ENCODE peak calls at places on chromosomes 3 and 15, in four cellular contexts. H is K562, N is H1, K is GM12878. V is an unnamed sample.

GRCh38 chr3:40387001-40387894 is at the start of gene ENTPD3:
- DNase-seq in H (peak; percentile 90), N (peak; percentile 36), K (no peak), V (no peak)

GRCh38 chr15:31457631-31458526 is 131.2 kb downstream of the KLF13 start:
- DNase-seq in H (no peak), N (no peak), K (no peak), V (peak; percentile 44)

GRCh38 chr3:169264711-169265110 is 398.8 kb downstream of the MECOM start:
- DNase-seq in H (no peak), N (no peak), K (no peak), V (peak; percentile 44)

GRCh38 chr3:55059027-55059629 is 131.3 kb upstream of the LRTM1 start:
- DNase-seq in H (no peak), N (no peak), K (no peak), V (peak; percentile 55)

GRCh38 chr3:40120816-40121215 is 188.7 kb upstream of the EIF1B start:
- DNase-seq in H (no peak), N (no peak), K (no peak), V (no peak)

GRCh38 chr3:57065588-57065987 is 5.1 kb downstream of the SPATA12 start:
- DNase-seq in H (no peak), N (no peak), K (no peak), V (peak; percentile 19)

GRCh38 chr3:195238626-195239118 is 32.3 kb downstream of the XXYLT1 start:
- DNase-seq in H (no peak), N (no peak), K (no peak), V (peak; percentile 50)

GRCh38 chr3:197758512-197758911 is 8.8 kb downstream of the FYTTD1 start:
- DNase-seq in H (no peak), N (no peak), K (no peak), V (no peak)

GRCh38 chr3:169579086-169579485 is 84.4 kb downstream of the MECOM start:
- DNase-seq in H (no peak), N (no peak), K (no peak), V (no peak)

GRCh38 chr3:184171562-184171961 is 3.1 kb upstream of the AP2M1 start:
- DNase-seq in H (peak; percentile 75), N (no peak), K (no peak), V (peak; percentile 56)

GRCh38 chr15:73986055-73986775 is 5.9 kb downstream of the STOML1 start:
- DNase-seq in H (no peak), N (no peak), K (no peak), V (no peak)

GRCh38 chr3:30681276-30682211 is 75.1 kb downstream of the TGFBR2 start:
- DNase-seq in H (no peak), N (no peak), K (no peak), V (peak; percentile 68)

GRCh38 chr3:47732143-47732542 is 49.5 kb downstream of the SMARCC1 start:
- DNase-seq in H (no peak), N (no peak), K (no peak), V (no peak)

GRCh38 chr3:82354181-82354696 is 592.8 kb upstream of the GBE1 start:
- DNase-seq in H (no peak), N (no peak), K (no peak), V (no peak)

GRCh38 chr3:53155763-53156162 is 5.2 kb upstream of the PRKCD start:
- DNase-seq in H (no peak), N (no peak), K (no peak), V (no peak)

GRCh38 chr3:41259449-41260062 is 60.3 kb downstream of the CTNNB1 start:
- DNase-seq in H (no peak), N (no peak), K (no peak), V (peak; percentile 43)

GRCh38 chr3:188108703-188109412 is 45.1 kb upstream of the LPP start:
- DNase-seq in H (no peak), N (no peak), K (no peak), V (peak; percentile 9)

GRCh38 chr3:174097686-174098085 is 700.1 kb downstream of the NLGN1 start:
- DNase-seq in H (no peak), N (no peak), K (no peak), V (no peak)

GRCh38 chr15:59522988-59523461 is 85.0 kb downstream of the FAM81A start:
- DNase-seq in H (no peak), N (no peak), K (no peak), V (no peak)

GRCh38 chr3:158097141-158097540 is 9.1 kb downstream of the SHOX2 start:
- DNase-seq in H (no peak), N (no peak), K (no peak), V (no peak)

GRCh38 chr3:158094917-158095301 is 11.3 kb downstream of the SHOX2 start:
- DNase-seq in H (no peak), N (no peak), K (no peak), V (no peak)

GRCh38 chr3:158094235-158094916 is 11.8 kb downstream of the SHOX2 start:
- DNase-seq in H (no peak), N (no peak), K (no peak), V (no peak)

GRCh38 chr3:158093526-158093925 is 12.7 kb downstream of the SHOX2 start:
- DNase-seq in H (no peak), N (no peak), K (no peak), V (no peak)

GRCh38 chr3:158095302-158095997 is 10.8 kb downstream of the SHOX2 start:
- DNase-seq in H (no peak), N (no peak), K (no peak), V (no peak)
- H3K27me3 ChIP-seq in H (no peaks in the 10 kb centered on the region), N (peaks cover 39% of the 10 kb centered on the region), K (peaks cover 12% of the 10 kb centered on the region), V (peaks cover 56% of the 10 kb centered on the region)

GRCh38 chr3:117853923-117854322 is 1144.3 kb downstream of the TUSC7 start:
- DNase-seq in H (no peak), N (no peak), K (no peak), V (peak; percentile 93)
- TF ChIP-seq CHD1 in H (no peak), N (no peak), K (no peak), V (no peak)

GRCh38 chr15:36884404-36885335 is 215.7 kb downstream of the MEIS2 start:
- DNase-seq in H (no peak), N (no peak), K (no peak), V (no peak)
- H3K27me3 ChIP-seq in H (peaks cover 3% of the 10 kb centered on the region), N (peaks cover 72% of the 10 kb centered on the region), K (peaks cover 50% of the 10 kb centered on the region), V (peaks cover 21% of the 10 kb centered on the region)

GRCh38 chr15:68054658-68055223 is 626 bp downstream of the PIAS1 start:
- DNase-seq in H (peak; percentile 80), N (peak; percentile 15), K (no peak), V (peak; percentile 21)
- TF ChIP-seq CHD1 in H (no peak), N (no peak), K (no peak), V (no peak)

GRCh38 chr15:40932625-40933519 is 3.7 kb downstream of the DLL4 start:
- DNase-seq in H (no peak), N (no peak), K (no peak), V (no peak)

GRCh38 chr15:40934457-40934856 is 5.3 kb downstream of the DLL4 start:
- DNase-seq in H (no peak), N (no peak), K (no peak), V (no peak)

GRCh38 chr15:40931300-40932142 is 2.4 kb downstream of the DLL4 start:
- DNase-seq in H (no peak), N (no peak), K (no peak), V (no peak)

GRCh38 chr15:40932146-40932545 is 3.0 kb downstream of the DLL4 start:
- DNase-seq in H (no peak), N (no peak), K (no peak), V (no peak)

DNA sequence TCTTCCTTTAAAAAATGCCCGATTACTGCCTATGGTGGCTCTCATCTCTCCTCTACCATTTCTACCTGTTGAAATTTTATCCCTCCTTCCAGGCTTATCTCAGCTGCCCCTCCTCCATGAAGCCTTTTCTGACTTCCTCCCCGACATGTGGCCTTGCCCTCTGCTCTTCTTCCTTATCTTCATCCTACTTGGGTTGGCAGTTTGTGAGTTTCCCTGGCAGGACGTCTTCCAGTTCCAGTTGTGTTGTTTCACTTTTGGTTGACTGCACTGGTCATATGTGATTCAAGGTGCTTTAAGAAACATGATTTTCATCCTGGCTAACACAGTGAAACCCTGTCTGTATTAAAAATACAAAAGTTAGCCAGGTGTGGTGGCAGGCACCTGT is 4.4 kb downstream of the DLL4 start:
- DNase-seq in H (no peak), N (no peak), K (no peak), V (no peak)
- H3K27me3 ChIP-seq in H (no peaks in the 10 kb centered on the region), N (peaks cover 28% of the 10 kb centered on the region), K (peaks cover 7% of the 10 kb centered on the region), V (peaks cover 4% of the 10 kb centered on the region)

DNA sequence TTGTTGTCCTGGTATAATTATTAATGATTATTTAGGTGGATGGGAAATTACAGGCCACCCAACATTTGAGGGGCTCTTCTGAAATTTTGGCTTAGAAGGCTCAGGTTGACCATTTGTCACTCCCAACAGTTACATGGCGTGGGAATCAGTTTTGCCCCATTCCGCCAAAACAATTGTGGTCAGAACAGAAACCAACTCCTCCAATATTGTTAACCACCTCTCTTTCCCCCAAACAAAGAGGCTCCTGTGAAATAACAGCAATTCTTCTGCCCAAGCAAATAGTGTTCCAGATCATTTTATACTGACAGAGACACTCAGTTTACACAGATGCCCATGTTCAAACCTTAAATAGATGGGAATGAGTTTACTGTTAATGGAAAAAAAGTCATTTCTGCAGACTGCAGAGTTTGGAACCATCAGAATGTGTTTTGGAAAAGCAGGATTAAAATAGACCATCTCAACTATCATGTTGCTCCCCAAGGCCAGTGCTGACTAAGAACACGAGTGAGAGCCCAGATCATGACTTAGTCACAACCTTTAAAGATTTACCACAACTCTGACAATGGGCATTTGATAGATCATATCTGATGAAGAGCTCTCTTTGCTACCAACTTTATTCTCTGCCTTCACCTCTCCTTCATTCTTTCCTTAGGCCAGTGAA is 102.1 kb downstream of the DUT start:
- DNase-seq in H (no peak), N (no peak), K (peak; percentile 32), V (peak; percentile 73)
- TF ChIP-seq CHD1 in H (no peak), N (no peak), K (no peak), V (no peak)

DNA sequence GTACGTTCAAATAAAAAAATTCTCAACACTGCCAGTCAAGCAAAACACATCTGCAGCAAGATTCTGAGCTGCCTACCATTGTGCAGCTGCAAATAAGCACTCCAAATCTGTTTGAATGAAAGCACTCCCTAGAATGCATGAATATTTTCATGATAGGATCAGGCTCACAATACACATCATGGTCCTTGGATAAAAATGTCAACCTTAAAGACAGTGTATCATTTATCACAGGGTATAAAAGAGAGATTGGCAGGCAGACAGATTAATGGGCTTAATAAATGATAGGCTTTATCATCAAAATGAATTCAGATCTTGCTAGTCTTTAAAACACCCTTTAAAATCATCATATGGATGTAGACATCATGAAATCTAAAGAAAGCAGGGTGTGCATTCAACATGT is 9.2 kb downstream of the RYR3 start:
- DNase-seq in H (no peak), N (no peak), K (no peak), V (no peak)
- H3K27me3 ChIP-seq in H (peaks cover 4% of the 10 kb centered on the region), N (no peaks in the 10 kb centered on the region), K (peaks cover 9% of the 10 kb centered on the region), V (peaks cover 5% of the 10 kb centered on the region)

GRCh38 chr3:67616046-67616445 is 38.4 kb downstream of the SUCLG2 start:
- DNase-seq in H (no peak), N (no peak), K (no peak), V (no peak)
- TF ChIP-seq CHD1 in H (no peak), N (no peak), K (no peak), V (no peak)